ENCODE peak calls at places on chromosomes 5 and 9, in five cellular contexts. X is astrocyte of the spinal cord, E is upper lobe of left lung, W is HS-5, B is T follicular helper cell. Z is an unnamed sample.

GRCh38 chr5:68285857-68286611 is 70.5 kb downstream of the PIK3R1 start:
- DNase-seq in X (peak), E (no peak), W (peak), B (no peak), Z (no peak)

GRCh38 chr9:581673-582497 is 259.6 kb upstream of the DMRT1 start:
- DNase-seq in X (no peak), E (peak), W (no peak), B (no peak), Z (no peak)

GRCh38 chr5:172646716-172647285 is 5.7 kb downstream of the NEURL1B start:
- DNase-seq in X (no peak), E (no peak), W (no peak), B (no peak), Z (no peak)

GRCh38 chr9:108182950-108183381 is 672.8 kb downstream of the ACTL7B start:
- DNase-seq in X (peak), E (no peak), W (no peak), B (no peak), Z (no peak)

GRCh38 chr9:20980713-20981481 is 50.5 kb downstream of the HACD4 start:
- DNase-seq in X (peak), E (no peak), W (peak), B (no peak), Z (no peak)

GRCh38 chr9:106581973-106582372 is 281.0 kb upstream of the ZNF462 start:
- DNase-seq in X (no peak), E (no peak), W (no peak), B (no peak), Z (no peak)

GRCh38 chr5:54296386-54296785 is 14.0 kb downstream of the ARL15 start:
- DNase-seq in X (no peak), E (peak), W (no peak), B (no peak), Z (no peak)

GRCh38 chr5:102295534-102296228 is 403 bp downstream of the SLCO4C1 start:
- DNase-seq in X (no peak), E (peak), W (no peak), B (no peak), Z (no peak)

GRCh38 chr9:113579270-113580040 is 115.9 kb downstream of the RGS3 start:
- DNase-seq in X (peak), E (peak), W (peak), B (no peak), Z (peak)

GRCh38 chr5:118775790-118776499 is 212.4 kb downstream of the DTWD2 start:
- DNase-seq in X (no peak), E (no peak), W (no peak), B (no peak), Z (no peak)

GRCh38 chr9:133763272-133764183 is 25.4 kb upstream of the SARDH start:
- DNase-seq in X (peak), E (peak), W (no peak), B (no peak), Z (no peak)

GRCh38 chr5:98816574-98817222 is 43.2 kb downstream of the RGMB start:
- DNase-seq in X (no peak), E (peak), W (no peak), B (no peak), Z (peak)

GRCh38 chr9:37549527-37549926 is 26.7 kb downstream of the FBXO10 start:
- DNase-seq in X (no peak), E (no peak), W (no peak), B (no peak), Z (no peak)

GRCh38 chr5:150166193-150167162 is at the start of gene CDX1:
- DNase-seq in X (no peak), E (no peak), W (no peak), B (no peak), Z (peak)

GRCh38 chr5:74199005-74199404 is 441.5 kb downstream of the ENC1 start:
- DNase-seq in X (peak), E (no peak), W (no peak), B (no peak), Z (no peak)

GRCh38 chr9:124126571-124127289 is 115.2 kb downstream of the LHX2 start:
- DNase-seq in X (peak), E (peak), W (no peak), B (peak), Z (peak)

GRCh38 chr5:171312129-171312819 is 3.2 kb downstream of the TLX3 start:
- DNase-seq in X (peak), E (no peak), W (no peak), B (no peak), Z (no peak)

GRCh38 chr5:175878021-175878420 is 6.6 kb downstream of the CPLX2 start:
- DNase-seq in X (no peak), E (no peak), W (no peak), B (no peak), Z (no peak)

GRCh38 chr9:117706421-117707150 is 2.4 kb downstream of the TLR4 start:
- DNase-seq in X (peak), E (no peak), W (no peak), B (no peak), Z (no peak)

GRCh38 chr9:95793924-95794828 is 81.3 kb upstream of the ERCC6L2 start:
- DNase-seq in X (peak), E (no peak), W (peak), B (no peak), Z (no peak)

GRCh38 chr9:5515261-5515650 is 4.9 kb downstream of the PDCD1LG2 start:
- DNase-seq in X (no peak), E (no peak), W (no peak), B (no peak), Z (no peak)

GRCh38 chr9:126435105-126435504 is 108.5 kb downstream of the MVB12B start:
- DNase-seq in X (no peak), E (no peak), W (no peak), B (no peak), Z (no peak)

GRCh38 chr5:81232449-81233079 is 558 bp upstream of the CKMT2 start:
- DNase-seq in X (peak), E (no peak), W (no peak), B (no peak), Z (no peak)

GRCh38 chr5:95511606-95512005 is 43.2 kb downstream of the SKIC3 start:
- DNase-seq in X (no peak), E (no peak), W (no peak), B (no peak), Z (no peak)

GRCh38 chr9:34664281-34665108 is 2.0 kb upstream of the CCL27 start:
- DNase-seq in X (peak), E (peak), W (no peak), B (peak), Z (peak)

GRCh38 chr9:97851450-97851883 is 1.6 kb upstream of the FOXE1 start:
- DNase-seq in X (no peak), E (no peak), W (no peak), B (no peak), Z (no peak)

GRCh38 chr9:91776409-91777365 is 173.3 kb downstream of the ROR2 start:
- DNase-seq in X (peak), E (no peak), W (no peak), B (no peak), Z (no peak)

GRCh38 chr5:4212981-4213819 is 617.6 kb downstream of the IRX1 start:
- DNase-seq in X (no peak), E (no peak), W (no peak), B (no peak), Z (no peak)

GRCh38 chr5:150787659-150788058 is 9.1 kb downstream of the SMIM3 start:
- DNase-seq in X (no peak), E (no peak), W (no peak), B (no peak), Z (no peak)

GRCh38 chr5:149820536-149821503 is 90.7 kb downstream of the PPARGC1B start:
- DNase-seq in X (no peak), E (no peak), W (no peak), B (no peak), Z (no peak)

GRCh38 chr5:120934003-120934402 is 469.9 kb downstream of the PRR16 start:
- DNase-seq in X (no peak), E (no peak), W (no peak), B (no peak), Z (no peak)

GRCh38 chr5:122999947-123000563 is 36.5 kb downstream of the PPIC start:
- DNase-seq in X (peak), E (peak), W (no peak), B (no peak), Z (peak)

GRCh38 chr9:135718616-135719015 is 16.6 kb downstream of the KCNT1 start:
- DNase-seq in X (no peak), E (no peak), W (peak), B (no peak), Z (no peak)

GRCh38 chr9:120433701-120434100 is 146.3 kb downstream of the CDK5RAP2 start:
- DNase-seq in X (no peak), E (no peak), W (no peak), B (no peak), Z (no peak)

GRCh38 chr9:123710299-123710698 is 219.6 kb downstream of the DENND1A start:
- DNase-seq in X (peak), E (no peak), W (peak), B (no peak), Z (no peak)

GRCh38 chr5:83924171-83924570 is 203.5 kb upstream of the HAPLN1 start:
- DNase-seq in X (peak), E (no peak), W (peak), B (no peak), Z (no peak)

GRCh38 chr5:78293856-78294249 is 645 bp downstream of the AP3B1 start:
- DNase-seq in X (no peak), E (no peak), W (no peak), B (no peak), Z (no peak)

GRCh38 chr5:153476767-153477166 is 13.7 kb upstream of the GRIA1 start:
- DNase-seq in X (peak), E (no peak), W (peak), B (no peak), Z (no peak)

GRCh38 chr9:70303268-70303667 is 44.5 kb downstream of the SMC5 start:
- DNase-seq in X (no peak), E (no peak), W (peak), B (no peak), Z (no peak)